ENCODE peak calls at places on chromosomes 12 and 14, in eight cellular contexts. U, D, H, K, R, T, M and O are unnamed samples.

GRCh38 chr12:46492471-46493351 is 120.1 kb upstream of the SLC38A2 start:
- DNase-seq in U (no peak), D (no peak), H (peak; percentile 95), K (peak; percentile 98), R (peak; percentile 99), T (no peak), M (no peak), O (no peak)

GRCh38 chr12:54173906-54174471 is 14.8 kb downstream of the SMUG1 start:
- DNase-seq in U (no peak), D (no peak), H (no peak), K (no peak), R (no peak), T (no peak), M (no peak), O (no peak)

GRCh38 chr12:49121047-49121696 is 10.0 kb downstream of the TUBA1B start:
- DNase-seq in U (peak; percentile 45), D (peak; percentile 48), H (peak; percentile 71), K (peak; percentile 75), R (peak; percentile 61), T (no peak), M (peak; percentile 31), O (peak; percentile 56)

GRCh38 chr12:126668961-126669360 is 1598.0 kb upstream of the TMEM132C start:
- DNase-seq in U (no peak), D (no peak), H (peak; percentile 1), K (peak; percentile 12), R (peak; percentile 19), T (no peak), M (no peak), O (no peak)

GRCh38 chr12:54147186-54147585 is 41.6 kb downstream of the SMUG1 start:
- DNase-seq in U (no peak), D (no peak), H (no peak), K (no peak), R (no peak), T (no peak), M (no peak), O (no peak)

GRCh38 chr14:95482967-95483842 is 33.2 kb downstream of the SYNE3 start:
- DNase-seq in U (no peak), D (no peak), H (peak; percentile 94), K (peak; percentile 86), R (peak; percentile 88), T (peak; percentile 91), M (no peak), O (peak; percentile 77)

GRCh38 chr12:114933428-114934160 is 249.6 kb upstream of the TBX3 start:
- DNase-seq in U (no peak), D (no peak), H (peak; percentile 99), K (peak; percentile 85), R (peak; percentile 86), T (no peak), M (no peak), O (no peak)

GRCh38 chr14:94129758-94130414 is 482 bp upstream of the IFI27L2 start:
- DNase-seq in U (no peak), D (peak; percentile 49), H (peak; percentile 73), K (peak; percentile 61), R (peak; percentile 61), T (peak; percentile 75), M (no peak), O (peak; percentile 48)

GRCh38 chr14:95300002-95300696 is 19.6 kb downstream of the CLMN start:
- DNase-seq in U (no peak), D (no peak), H (no peak), K (no peak), R (no peak), T (no peak), M (no peak), O (no peak)

GRCh38 chr14:104353921-104354701 is 215.7 kb downstream of the KIF26A start:
- DNase-seq in U (no peak), D (no peak), H (no peak), K (no peak), R (no peak), T (peak; percentile 36), M (no peak), O (no peak)

GRCh38 chr12:128918481-128918880 is 65.2 kb downstream of the GLT1D1 start:
- DNase-seq in U (no peak), D (no peak), H (no peak), K (no peak), R (no peak), T (no peak), M (no peak), O (no peak)

GRCh38 chr12:126772171-126772864 is 1494.7 kb upstream of the TMEM132C start:
- DNase-seq in U (no peak), D (no peak), H (peak; percentile 20), K (peak; percentile 1), R (peak; percentile 27), T (no peak), M (no peak), O (no peak)

GRCh38 chr14:54650331-54651017 is 83.5 kb downstream of the SAMD4A start:
- DNase-seq in U (no peak), D (no peak), H (peak; percentile 83), K (peak; percentile 82), R (peak; percentile 71), T (peak; percentile 87), M (no peak), O (peak; percentile 33)

GRCh38 chr14:102187583-102188001 is 47.9 kb downstream of the WDR20 start:
- DNase-seq in U (no peak), D (no peak), H (no peak), K (no peak), R (no peak), T (no peak), M (no peak), O (no peak)

GRCh38 chr12:107349008-107349747 is 255.8 kb upstream of the CRY1 start:
- DNase-seq in U (no peak), D (peak; percentile 69), H (peak; percentile 86), K (peak; percentile 65), R (peak; percentile 75), T (no peak), M (peak; percentile 1), O (peak; percentile 33)

GRCh38 chr14:91323671-91324605 is 79.4 kb upstream of the GPR68 start:
- DNase-seq in U (peak; percentile 90), D (peak; percentile 83), H (peak; percentile 72), K (peak; percentile 77), R (peak; percentile 68), T (peak; percentile 91), M (peak; percentile 66), O (peak; percentile 81)

GRCh38 chr14:74934476-74935339 is 11.6 kb upstream of the RPS6KL1 start:
- DNase-seq in U (no peak), D (no peak), H (no peak), K (no peak), R (no peak), T (peak; percentile 54), M (no peak), O (no peak)

GRCh38 chr14:101104485-101104884 is 201.0 kb upstream of the RTL1 start:
- DNase-seq in U (no peak), D (no peak), H (no peak), K (no peak), R (no peak), T (no peak), M (no peak), O (no peak)

GRCh38 chr14:94581127-94581999 is at the start of gene SERPINA5:
- DNase-seq in U (peak; percentile 69), D (no peak), H (peak; percentile 65), K (peak; percentile 64), R (peak; percentile 52), T (peak; percentile 61), M (no peak), O (peak; percentile 52)

GRCh38 chr12:92558806-92559205 is 144.0 kb upstream of the PLEKHG7 start:
- DNase-seq in U (no peak), D (no peak), H (peak; percentile 44), K (no peak), R (peak; percentile 42), T (no peak), M (no peak), O (no peak)

GRCh38 chr12:57129311-57130288 is 1.3 kb downstream of the LRP1 start:
- DNase-seq in U (no peak), D (no peak), H (peak; percentile 57), K (no peak), R (peak; percentile 65), T (no peak), M (no peak), O (no peak)

GRCh38 chr12:2156333-2156732 is 103.5 kb downstream of the CACNA1C start:
- DNase-seq in U (no peak), D (no peak), H (no peak), K (peak; percentile 18), R (peak; percentile 21), T (no peak), M (no peak), O (no peak)